ENCODE peak calls at places on chromosomes 11 and 22, in four cellular contexts. Z, I, E and M are unnamed samples.

GRCh38 chr22:22702874-22703570 is 58.6 kb downstream of the GGTLC2 start:
- DNase-seq in Z (no peak), I (no peak), E (no peak), M (no peak)

GRCh38 chr11:32259641-32260081 is 168.8 kb downstream of the RCN1 start:
- DNase-seq in Z (peak), I (no peak), E (peak), M (no peak)

GRCh38 chr11:34274712-34275398 is 83.0 kb downstream of the ABTB2 start:
- DNase-seq in Z (no peak), I (no peak), E (no peak), M (no peak)

GRCh38 chr11:2924381-2924780 is 4.8 kb downstream of the PHLDA2 start:
- DNase-seq in Z (no peak), I (no peak), E (no peak), M (no peak)

GRCh38 chr11:1074244-1075221 is at the start of gene MUC2:
- DNase-seq in Z (no peak), I (no peak), E (no peak), M (no peak)

GRCh38 chr11:77068461-77069335 is 1.9 kb downstream of the CAPN5 start:
- DNase-seq in Z (no peak), I (no peak), E (no peak), M (no peak)

GRCh38 chr22:43900206-43900605 is 8.4 kb upstream of the PNPLA5 start:
- DNase-seq in Z (no peak), I (no peak), E (no peak), M (no peak)

GRCh38 chr11:46277623-46278386 is at the start of gene CREB3L1:
- DNase-seq in Z (no peak), I (no peak), E (no peak), M (no peak)

GRCh38 chr11:73257342-73258103 is 14.6 kb upstream of the P2RY6 start:
- DNase-seq in Z (no peak), I (no peak), E (no peak), M (peak)

GRCh38 chr22:41562461-41562860 is 1.7 kb downstream of the CSDC2 start:
- DNase-seq in Z (no peak), I (no peak), E (no peak), M (no peak)

GRCh38 chr22:41563051-41563711 is 2.4 kb downstream of the CSDC2 start:
- DNase-seq in Z (peak), I (no peak), E (no peak), M (peak)

GRCh38 chr22:41561788-41562187 is 978 bp downstream of the CSDC2 start:
- DNase-seq in Z (no peak), I (no peak), E (no peak), M (no peak)

GRCh38 chr22:41565403-41566054 is 4.7 kb downstream of the CSDC2 start:
- DNase-seq in Z (peak), I (no peak), E (no peak), M (peak)

GRCh38 chr22:41564563-41564962 is 3.8 kb downstream of the CSDC2 start:
- DNase-seq in Z (no peak), I (no peak), E (no peak), M (no peak)
- TF ChIP-seq RFX5 in Z (no peak), I (no peak), E (no peak), M (no peak)

DNA sequence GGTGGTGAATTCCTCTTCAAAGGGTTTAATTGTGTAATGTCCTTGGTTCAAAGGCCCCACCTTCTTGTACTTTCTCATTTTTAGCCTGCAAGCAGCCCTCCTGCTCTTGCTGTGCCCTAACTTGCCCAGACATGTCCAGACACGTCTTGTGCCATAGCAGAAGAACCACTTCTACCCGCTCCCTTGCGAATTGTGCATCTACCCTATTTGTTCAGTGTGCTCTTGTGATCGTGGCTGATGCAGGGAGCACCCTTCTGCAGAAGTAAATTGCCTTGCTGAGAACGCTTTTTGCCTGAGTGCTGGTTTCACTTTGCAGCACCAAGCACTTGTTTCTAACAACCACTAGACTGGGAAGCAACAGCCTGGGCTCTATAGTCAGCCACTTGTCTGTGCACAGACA is 249.4 kb downstream of the SBF2 start:
- DNase-seq in Z (no peak), I (no peak), E (no peak), M (peak)
- TF ChIP-seq CREB1 in Z (no peak), I (no peak), E (no peak), M (no peak)

DNA sequence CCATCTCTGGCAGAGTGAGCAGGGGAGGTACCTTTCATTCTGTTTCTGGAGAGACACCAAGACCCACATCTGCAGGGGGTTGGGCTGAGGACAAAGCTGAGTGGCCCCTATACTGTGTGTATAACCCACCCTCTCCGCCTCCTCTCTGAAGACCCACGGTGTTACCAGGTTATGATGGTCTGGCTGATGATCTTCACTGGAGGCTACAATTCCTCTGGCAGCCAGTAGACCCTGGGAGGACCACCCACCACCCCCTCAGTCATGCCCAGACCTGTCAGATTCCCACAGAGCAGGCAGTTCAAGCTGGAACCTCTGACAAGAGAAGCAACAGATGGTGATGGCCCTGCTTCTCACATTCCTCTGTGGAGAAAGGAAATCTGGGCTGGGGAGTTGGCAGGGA is 11.4 kb upstream of the KCNJ1 start:
- DNase-seq in Z (no peak), I (no peak), E (no peak), M (no peak)
- TF ChIP-seq RFX5 in Z (no peak), I (no peak), E (no peak), M (no peak)

GRCh38 chr11:119484741-119485605 is 62.0 kb upstream of the THY1 start:
- DNase-seq in Z (no peak), I (no peak), E (no peak), M (no peak)
- TF ChIP-seq CREB1 in Z (no peak), I (no peak), E (no peak), M (no peak)

DNA sequence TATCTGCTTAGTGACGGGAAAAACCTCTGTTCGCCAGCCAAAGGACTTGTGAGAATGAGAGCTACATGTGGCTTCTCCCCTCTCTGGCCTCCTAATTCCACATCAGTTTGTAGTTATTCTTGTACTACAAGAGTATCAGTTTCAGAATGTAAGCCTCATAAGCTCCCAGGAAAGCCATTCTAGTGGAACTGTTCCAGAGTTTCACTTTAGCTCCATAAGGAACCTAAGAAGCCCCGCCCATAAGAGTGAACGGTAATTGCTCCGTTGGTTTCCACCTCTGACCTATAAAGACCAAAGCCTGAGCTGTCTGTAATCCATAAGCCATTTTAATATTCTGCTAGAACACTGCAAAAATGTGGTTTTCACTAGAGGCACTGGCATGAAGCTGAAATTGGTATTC is 53.0 kb downstream of the SIK3 start:
- DNase-seq in Z (peak), I (no peak), E (no peak), M (no peak)
- TF ChIP-seq RFX5 in Z (no peak), I (no peak), E (no peak), M (no peak)